ENCODE peak calls at places on chromosome 11, in eight cellular contexts. V is aorta, S is uterus, W is SJSA1, O is testis, Q is Karpas-422, U is body of pancreas, H is ascending aorta. C is an unnamed sample.
A peak's percentile ranks its signal among the peaks of the same experiment; 100 is the strongest.

GRCh38 chr11:5891216-5891800 is 1.7 kb upstream of the OR52E5 start:
- DNase-seq in V (no peak), S (no peak), W (no peak), O (no peak), Q (peak; percentile 69), U (no peak), H (no peak), C (no peak)

GRCh38 chr11:86610559-86611341 is 61.7 kb downstream of the ME3 start:
- DNase-seq in V (no peak), S (no peak), W (no peak), O (no peak), Q (no peak), U (no peak), H (no peak), C (no peak)

GRCh38 chr11:91795139-91795887 is 429.3 kb upstream of the FAT3 start:
- DNase-seq in V (no peak), S (no peak), W (no peak), O (no peak), Q (no peak), U (no peak), H (no peak), C (no peak)

GRCh38 chr11:78420796-78421209 is 3.2 kb upstream of the GAB2 start:
- DNase-seq in V (peak; percentile 91), S (peak; percentile 94), W (no peak), O (peak; percentile 50), Q (peak; percentile 57), U (peak; percentile 29), H (peak; percentile 93), C (peak; percentile 81)

GRCh38 chr11:429931-430456 is 11.8 kb downstream of the ANO9 start:
- DNase-seq in V (no peak), S (no peak), W (no peak), O (no peak), Q (no peak), U (no peak), H (no peak), C (peak; percentile 43)

GRCh38 chr11:97722065-97722464 is 1298.7 kb upstream of the CNTN5 start:
- DNase-seq in V (no peak), S (no peak), W (no peak), O (no peak), Q (no peak), U (no peak), H (no peak), C (peak; percentile 25)

GRCh38 chr11:92140021-92140420 is 84.6 kb upstream of the FAT3 start:
- DNase-seq in V (no peak), S (no peak), W (no peak), O (no peak), Q (no peak), U (no peak), H (no peak), C (no peak)

GRCh38 chr11:63144121-63144520 is at the start of gene SLC22A24:
- DNase-seq in V (no peak), S (no peak), W (no peak), O (no peak), Q (no peak), U (no peak), H (no peak), C (no peak)

GRCh38 chr11:63760487-63761079 is 8.0 kb downstream of the ZFTA start:
- DNase-seq in V (no peak), S (no peak), W (no peak), O (no peak), Q (no peak), U (no peak), H (no peak), C (no peak)

GRCh38 chr11:72569966-72570892 is 104.0 kb downstream of the PDE2A start:
- DNase-seq in V (no peak), S (no peak), W (no peak), O (no peak), Q (no peak), U (no peak), H (no peak), C (no peak)

GRCh38 chr11:96246718-96247540 is 96.1 kb downstream of the MAML2 start:
- DNase-seq in V (no peak), S (no peak), W (no peak), O (no peak), Q (no peak), U (no peak), H (no peak), C (no peak)

GRCh38 chr11:10538924-10539323 is 2.1 kb downstream of the RNF141 start:
- DNase-seq in V (no peak), S (no peak), W (no peak), O (no peak), Q (no peak), U (no peak), H (no peak), C (no peak)

GRCh38 chr11:100635194-100635593 is 51.9 kb upstream of the ARHGAP42 start:
- DNase-seq in V (no peak), S (no peak), W (no peak), O (no peak), Q (no peak), U (no peak), H (no peak), C (no peak)

GRCh38 chr11:66568124-66568916 is at the start of gene CTSF:
- DNase-seq in V (peak; percentile 96), S (peak; percentile 83), W (peak; percentile 84), O (peak; percentile 94), Q (no peak), U (peak; percentile 91), H (peak; percentile 89), C (peak; percentile 96)

DNA sequence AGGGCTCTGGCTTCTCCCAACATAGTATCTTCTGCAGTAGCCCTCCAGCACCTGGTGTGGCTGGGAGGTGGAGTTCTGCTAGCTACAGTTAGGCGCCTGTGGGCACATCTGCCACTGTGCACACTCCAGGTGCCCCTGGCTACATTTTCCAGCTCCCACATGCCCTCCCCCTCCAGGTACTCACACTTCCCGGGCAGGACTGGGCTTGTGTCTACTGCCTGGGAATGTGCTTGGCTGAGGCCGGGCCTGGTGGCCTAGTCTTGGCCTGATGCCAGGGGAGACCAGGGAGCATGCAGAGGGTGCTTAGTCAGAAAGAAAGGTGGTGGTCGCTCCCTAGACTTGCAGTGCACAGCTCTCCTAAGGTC is 15.9 kb downstream of the PHLDB1 start:
- DNase-seq in V (peak; percentile 79), S (peak; percentile 51), W (no peak), O (no peak), Q (no peak), U (peak; percentile 52), H (no peak), C (peak; percentile 72)
- H3K27ac ChIP-seq in V (peak overlapping the region; percentile 1), S (peak overlapping the region; percentile 90), W (peak overlapping the region; percentile 78), O (peak overlapping the region; percentile 45), Q (no peak overlapping the region), U (peak overlapping the region; percentile 16), H (peak overlapping the region; percentile 99), C (peak overlapping the region; percentile 84)

DNA sequence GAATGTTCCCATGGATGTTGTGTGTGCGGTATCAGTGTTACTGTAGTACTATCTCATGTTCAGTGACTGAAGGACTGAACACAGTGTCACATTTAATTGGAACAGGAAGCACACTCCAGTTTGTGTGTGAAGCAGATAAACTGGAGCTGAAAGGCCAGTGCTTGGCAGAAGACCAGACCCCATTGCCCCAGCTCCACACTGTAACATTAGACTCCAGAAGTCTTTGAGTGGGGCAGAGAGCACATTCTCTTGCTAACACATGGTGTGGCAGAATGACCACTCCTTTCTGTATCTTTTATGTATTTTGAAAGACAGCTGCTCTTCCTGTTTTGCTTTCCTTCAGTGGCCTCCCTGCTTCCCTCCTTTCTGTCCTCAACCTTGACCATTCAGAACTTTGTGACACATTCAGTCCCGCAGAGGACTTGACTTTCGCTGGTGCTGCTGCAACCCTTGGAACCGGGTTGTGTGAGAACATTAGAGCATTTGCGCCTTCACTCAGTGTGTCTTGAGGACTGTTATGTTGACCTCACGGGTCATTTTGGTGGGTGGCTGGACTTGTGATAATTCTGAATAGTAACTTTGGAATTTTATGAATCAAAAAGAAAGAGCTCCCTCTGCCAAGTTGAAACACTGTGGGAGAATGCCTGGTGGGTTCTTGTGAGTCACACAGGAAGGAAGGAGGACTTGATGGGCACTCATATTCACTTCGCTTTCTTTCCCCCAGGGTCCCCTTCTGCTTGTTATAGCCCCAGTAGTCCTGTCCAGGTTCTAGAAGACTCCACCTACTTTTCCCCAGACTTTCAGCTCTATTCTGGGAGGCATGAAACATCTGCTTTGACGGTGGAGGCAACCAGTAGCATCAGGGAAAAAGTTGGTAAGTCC is 26.4 kb downstream of the AMOTL1 start:
- DNase-seq in V (peak; percentile 77), S (peak; percentile 47), W (peak; percentile 75), O (peak; percentile 63), Q (no peak), U (peak; percentile 81), H (peak; percentile 90), C (peak; percentile 89)
- H3K4me3 ChIP-seq in V (no peak overlapping the region), S (no peak overlapping the region), W (peak overlapping the region; percentile 16), O (no peak overlapping the region), Q (no peak overlapping the region), U (no peak overlapping the region), H (peak overlapping the region; percentile 34), C (no peak overlapping the region)

GRCh38 chr11:50155508-50155907 is 122.8 kb downstream of the OR4C45 start:
- DNase-seq in V (no peak), S (no peak), W (no peak), O (no peak), Q (no peak), U (no peak), H (no peak), C (no peak)
- H3K9me3 ChIP-seq in V (no peaks in the 10 kb centered on the region), S (no peaks in the 10 kb centered on the region), W (no peaks in the 10 kb centered on the region), O (no peaks in the 10 kb centered on the region), Q (no peaks in the 10 kb centered on the region), U (no peaks in the 10 kb centered on the region), H (no peaks in the 10 kb centered on the region), C (no peaks in the 10 kb centered on the region)

DNA sequence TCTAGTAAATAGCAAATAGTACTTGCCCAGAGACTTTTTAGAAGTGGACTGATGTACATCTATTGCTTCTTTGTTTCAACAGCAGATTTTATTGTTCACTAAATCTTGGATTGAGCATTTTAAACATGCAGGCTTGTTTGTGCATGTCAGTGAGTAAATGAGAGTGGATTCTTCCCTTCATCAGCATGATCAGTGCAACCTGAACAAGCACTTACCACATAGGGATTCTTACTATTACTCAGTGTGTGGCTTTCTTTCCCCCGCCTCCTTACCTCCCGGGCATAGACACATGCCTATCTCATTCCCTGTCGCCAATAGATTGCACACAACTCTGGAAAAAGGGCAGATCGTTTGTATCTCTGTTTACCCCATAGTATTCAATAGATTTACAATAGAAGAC is 197.5 kb downstream of the C11orf87 start:
- DNase-seq in V (no peak), S (no peak), W (no peak), O (no peak), Q (no peak), U (no peak), H (no peak), C (no peak)
- H3K27ac ChIP-seq in V (no peak overlapping the region), S (no peak overlapping the region), W (no peak overlapping the region), O (no peak overlapping the region), Q (no peak overlapping the region), U (no peak overlapping the region), H (no peak overlapping the region), C (no peak overlapping the region)

GRCh38 chr11:36455658-36456111 is 54.4 kb downstream of the TRAF6 start:
- DNase-seq in V (peak; percentile 95), S (peak; percentile 63), W (peak; percentile 99), O (peak; percentile 68), Q (no peak), U (peak; percentile 45), H (peak; percentile 95), C (peak; percentile 93)
- H3K4me3 ChIP-seq in V (no peak overlapping the region), S (no peak overlapping the region), W (no peak overlapping the region), O (no peak overlapping the region), Q (no peak overlapping the region), U (no peak overlapping the region), H (no peak overlapping the region), C (no peak overlapping the region)